ENCODE peak calls at places on chromosomes 2 and 18, in four cellular contexts. One of them, this sample, is unnamed.

GRCh38 chr2:7292154-7292553 is 374.9 kb downstream of the RNF144A start:
- DNase-seq in fibroblast of mammary gland: peak
- DNase-seq in NCI-H774: no peak
- DNase-seq in AG08395: no peak
- DNase-seq in this sample: no peak

GRCh38 chr2:196206804-196207203 is 35.4 kb upstream of the STK17B start:
- DNase-seq in NCI-H774: no peak
- DNase-seq in AG08395: no peak
- DNase-seq in fibroblast of mammary gland: peak
- DNase-seq in this sample: no peak

GRCh38 chr2:154495455-154495868 is 203.0 kb upstream of the KCNJ3 start:
- DNase-seq in NCI-H774: no peak
- DNase-seq in AG08395: no peak
- DNase-seq in fibroblast of mammary gland: no peak
- DNase-seq in this sample: no peak

GRCh38 chr18:62566818-62567217 is 44.0 kb downstream of the ZCCHC2 start:
- DNase-seq in NCI-H774: no peak
- DNase-seq in AG08395: no peak
- DNase-seq in fibroblast of mammary gland: no peak
- DNase-seq in this sample: no peak

GRCh38 chr2:173150087-173150486 is 74.4 kb downstream of the MAP3K20 start:
- DNase-seq in fibroblast of mammary gland: peak
- DNase-seq in AG08395: peak
- DNase-seq in NCI-H774: no peak
- DNase-seq in this sample: no peak

GRCh38 chr2:96800762-96801463 is 15.2 kb upstream of the CNNM3 start:
- DNase-seq in fibroblast of mammary gland: peak
- DNase-seq in AG08395: peak
- DNase-seq in NCI-H774: peak
- DNase-seq in this sample: peak

GRCh38 chr2:205323929-205324328 is 358.4 kb upstream of the NRP2 start:
- DNase-seq in AG08395: no peak
- DNase-seq in fibroblast of mammary gland: peak
- DNase-seq in NCI-H774: no peak
- DNase-seq in this sample: no peak

GRCh38 chr2:72572501-72572900 is 253.3 kb downstream of the EXOC6B start:
- DNase-seq in AG08395: peak
- DNase-seq in NCI-H774: no peak
- DNase-seq in fibroblast of mammary gland: no peak
- DNase-seq in this sample: no peak

GRCh38 chr18:46321954-46322353 is 217.8 kb downstream of the HAUS1 start:
- DNase-seq in NCI-H774: no peak
- DNase-seq in AG08395: no peak
- DNase-seq in fibroblast of mammary gland: no peak
- DNase-seq in this sample: no peak

GRCh38 chr2:232502513-232502900 is 14.9 kb upstream of the ECEL1 start:
- DNase-seq in NCI-H774: no peak
- DNase-seq in fibroblast of mammary gland: peak
- DNase-seq in AG08395: no peak
- DNase-seq in this sample: no peak

GRCh38 chr2:39516347-39517101 is 79.4 kb upstream of the MAP4K3 start:
- DNase-seq in AG08395: no peak
- DNase-seq in NCI-H774: no peak
- DNase-seq in fibroblast of mammary gland: peak
- DNase-seq in this sample: no peak

GRCh38 chr2:54060000-54060399 is 55.4 kb upstream of the ACYP2 start:
- DNase-seq in fibroblast of mammary gland: peak
- DNase-seq in NCI-H774: no peak
- DNase-seq in AG08395: peak
- DNase-seq in this sample: no peak

GRCh38 chr2:240789501-240790369 is 30.3 kb downstream of the KIF1A start:
- DNase-seq in NCI-H774: no peak
- DNase-seq in AG08395: no peak
- DNase-seq in fibroblast of mammary gland: no peak
- DNase-seq in this sample: no peak

This sample was measured in NK-92 treated with Interleukin-12 subunit alpha and Interleukin-12 subunit beta, amount 100 ng/mL, for 24 hours.